ENCODE peak calls at places on chromosomes 16 and 17, in ten cellular contexts. One of them, this sample, is unnamed.

GRCh38 chr17:40451420-40451819 is 8.2 kb downstream of the IGFBP4 start:
- DNase-seq in GM18507: no peak
- DNase-seq in stimulated activated CD4-positive, alpha-beta T cell treated with anti-CD3 and anti-CD28 coated beads, Interleukin-2, amount 100 ng/mL, for 24 hours: no peak
- DNase-seq in head of caudate nucleus: no peak
- DNase-seq in progenitor cell of endocrine pancreas: no peak
- DNase-seq in dermis microvascular lymphatic vessel endothelial cell: no peak
- DNase-seq in HFF-Myc: no peak
- DNase-seq in pancreas: peak
- DNase-seq in NCI-H2029: peak
- DNase-seq in NCI-H1105: no peak
- DNase-seq in this sample: no peak

GRCh38 chr16:30948087-30948955 is 547 bp upstream of the ORAI3 start:
- DNase-seq in GM18507: no peak
- DNase-seq in stimulated activated CD4-positive, alpha-beta T cell treated with anti-CD3 and anti-CD28 coated beads, Interleukin-2, amount 100 ng/mL, for 24 hours: no peak
- DNase-seq in head of caudate nucleus: peak
- DNase-seq in progenitor cell of endocrine pancreas: peak
- DNase-seq in dermis microvascular lymphatic vessel endothelial cell: peak
- DNase-seq in HFF-Myc: peak
- DNase-seq in pancreas: peak
- DNase-seq in NCI-H2029: peak
- DNase-seq in NCI-H1105: peak
- DNase-seq in this sample: peak

GRCh38 chr17:71975998-71976649 is 144.7 kb upstream of the SOX9 start:
- DNase-seq in GM18507: no peak
- DNase-seq in stimulated activated CD4-positive, alpha-beta T cell treated with anti-CD3 and anti-CD28 coated beads, Interleukin-2, amount 100 ng/mL, for 24 hours: no peak
- DNase-seq in head of caudate nucleus: peak
- DNase-seq in progenitor cell of endocrine pancreas: no peak
- DNase-seq in dermis microvascular lymphatic vessel endothelial cell: no peak
- DNase-seq in HFF-Myc: peak
- DNase-seq in pancreas: peak
- DNase-seq in NCI-H2029: no peak
- DNase-seq in NCI-H1105: no peak
- DNase-seq in this sample: peak

GRCh38 chr16:87468550-87468949 is 24.3 kb downstream of the ZCCHC14 start:
- DNase-seq in GM18507: no peak
- DNase-seq in stimulated activated CD4-positive, alpha-beta T cell treated with anti-CD3 and anti-CD28 coated beads, Interleukin-2, amount 100 ng/mL, for 24 hours: no peak
- DNase-seq in head of caudate nucleus: no peak
- DNase-seq in progenitor cell of endocrine pancreas: no peak
- DNase-seq in dermis microvascular lymphatic vessel endothelial cell: no peak
- DNase-seq in HFF-Myc: no peak
- DNase-seq in pancreas: no peak
- DNase-seq in NCI-H2029: no peak
- DNase-seq in NCI-H1105: no peak
- DNase-seq in this sample: no peak

GRCh38 chr16:66660422-66661209 is 35.9 kb downstream of the CMTM4 start:
- DNase-seq in GM18507: no peak
- DNase-seq in stimulated activated CD4-positive, alpha-beta T cell treated with anti-CD3 and anti-CD28 coated beads, Interleukin-2, amount 100 ng/mL, for 24 hours: no peak
- DNase-seq in head of caudate nucleus: peak
- DNase-seq in progenitor cell of endocrine pancreas: no peak
- DNase-seq in dermis microvascular lymphatic vessel endothelial cell: peak
- DNase-seq in HFF-Myc: peak
- DNase-seq in pancreas: no peak
- DNase-seq in NCI-H2029: no peak
- DNase-seq in NCI-H1105: peak
- DNase-seq in this sample: no peak

GRCh38 chr17:41959336-41960095 is 7.1 kb upstream of the CNP start:
- DNase-seq in GM18507: no peak
- DNase-seq in stimulated activated CD4-positive, alpha-beta T cell treated with anti-CD3 and anti-CD28 coated beads, Interleukin-2, amount 100 ng/mL, for 24 hours: no peak
- DNase-seq in head of caudate nucleus: no peak
- DNase-seq in progenitor cell of endocrine pancreas: no peak
- DNase-seq in dermis microvascular lymphatic vessel endothelial cell: peak
- DNase-seq in HFF-Myc: peak
- DNase-seq in pancreas: no peak
- DNase-seq in NCI-H2029: no peak
- DNase-seq in NCI-H1105: no peak
- DNase-seq in this sample: no peak

GRCh38 chr16:70320121-70320520 is 21.1 kb downstream of the DDX19B start:
- DNase-seq in GM18507: no peak
- DNase-seq in stimulated activated CD4-positive, alpha-beta T cell treated with anti-CD3 and anti-CD28 coated beads, Interleukin-2, amount 100 ng/mL, for 24 hours: no peak
- DNase-seq in head of caudate nucleus: no peak
- DNase-seq in progenitor cell of endocrine pancreas: no peak
- DNase-seq in dermis microvascular lymphatic vessel endothelial cell: no peak
- DNase-seq in HFF-Myc: no peak
- DNase-seq in pancreas: no peak
- DNase-seq in NCI-H2029: no peak
- DNase-seq in NCI-H1105: no peak
- DNase-seq in this sample: no peak

GRCh38 chr17:9226794-9227135 is 205.5 kb downstream of the NTN1 start:
- DNase-seq in GM18507: no peak
- DNase-seq in stimulated activated CD4-positive, alpha-beta T cell treated with anti-CD3 and anti-CD28 coated beads, Interleukin-2, amount 100 ng/mL, for 24 hours: no peak
- DNase-seq in head of caudate nucleus: no peak
- DNase-seq in progenitor cell of endocrine pancreas: no peak
- DNase-seq in dermis microvascular lymphatic vessel endothelial cell: no peak
- DNase-seq in HFF-Myc: no peak
- DNase-seq in pancreas: no peak
- DNase-seq in NCI-H2029: no peak
- DNase-seq in NCI-H1105: no peak
- DNase-seq in this sample: no peak

GRCh38 chr16:85307552-85308364 is 195.5 kb upstream of the CIBAR2 start:
- DNase-seq in GM18507: no peak
- DNase-seq in stimulated activated CD4-positive, alpha-beta T cell treated with anti-CD3 and anti-CD28 coated beads, Interleukin-2, amount 100 ng/mL, for 24 hours: no peak
- DNase-seq in head of caudate nucleus: no peak
- DNase-seq in progenitor cell of endocrine pancreas: no peak
- DNase-seq in dermis microvascular lymphatic vessel endothelial cell: no peak
- DNase-seq in HFF-Myc: no peak
- DNase-seq in pancreas: no peak
- DNase-seq in NCI-H2029: no peak
- DNase-seq in NCI-H1105: no peak
- DNase-seq in this sample: no peak

GRCh38 chr16:29700253-29700987 is 21.4 kb downstream of the QPRT start:
- DNase-seq in GM18507: no peak
- DNase-seq in stimulated activated CD4-positive, alpha-beta T cell treated with anti-CD3 and anti-CD28 coated beads, Interleukin-2, amount 100 ng/mL, for 24 hours: peak
- DNase-seq in head of caudate nucleus: peak
- DNase-seq in progenitor cell of endocrine pancreas: peak
- DNase-seq in dermis microvascular lymphatic vessel endothelial cell: peak
- DNase-seq in HFF-Myc: peak
- DNase-seq in pancreas: peak
- DNase-seq in NCI-H2029: peak
- DNase-seq in NCI-H1105: peak
- DNase-seq in this sample: peak

GRCh38 chr17:73482674-73483293 is 161.5 kb downstream of the SDK2 start:
- DNase-seq in GM18507: no peak
- DNase-seq in stimulated activated CD4-positive, alpha-beta T cell treated with anti-CD3 and anti-CD28 coated beads, Interleukin-2, amount 100 ng/mL, for 24 hours: no peak
- DNase-seq in head of caudate nucleus: no peak
- DNase-seq in progenitor cell of endocrine pancreas: no peak
- DNase-seq in dermis microvascular lymphatic vessel endothelial cell: no peak
- DNase-seq in HFF-Myc: no peak
- DNase-seq in pancreas: no peak
- DNase-seq in NCI-H2029: no peak
- DNase-seq in NCI-H1105: no peak
- DNase-seq in this sample: no peak

GRCh38 chr17:74786411-74787097 is 10.4 kb upstream of the NAT9 start:
- DNase-seq in GM18507: no peak
- DNase-seq in stimulated activated CD4-positive, alpha-beta T cell treated with anti-CD3 and anti-CD28 coated beads, Interleukin-2, amount 100 ng/mL, for 24 hours: no peak
- DNase-seq in head of caudate nucleus: no peak
- DNase-seq in progenitor cell of endocrine pancreas: no peak
- DNase-seq in dermis microvascular lymphatic vessel endothelial cell: no peak
- DNase-seq in HFF-Myc: no peak
- DNase-seq in pancreas: no peak
- DNase-seq in NCI-H2029: no peak
- DNase-seq in NCI-H1105: no peak
- DNase-seq in this sample: no peak

GRCh38 chr16:31452631-31453106 is 6.6 kb upstream of the ARMC5 start:
- DNase-seq in GM18507: no peak
- DNase-seq in stimulated activated CD4-positive, alpha-beta T cell treated with anti-CD3 and anti-CD28 coated beads, Interleukin-2, amount 100 ng/mL, for 24 hours: no peak
- DNase-seq in head of caudate nucleus: no peak
- DNase-seq in progenitor cell of endocrine pancreas: no peak
- DNase-seq in dermis microvascular lymphatic vessel endothelial cell: no peak
- DNase-seq in HFF-Myc: peak
- DNase-seq in pancreas: no peak
- DNase-seq in NCI-H2029: no peak
- DNase-seq in NCI-H1105: no peak
- DNase-seq in this sample: no peak

GRCh38 chr16:72247821-72248253 is 75.9 kb upstream of the PMFBP1 start:
- DNase-seq in GM18507: no peak
- DNase-seq in stimulated activated CD4-positive, alpha-beta T cell treated with anti-CD3 and anti-CD28 coated beads, Interleukin-2, amount 100 ng/mL, for 24 hours: no peak
- DNase-seq in head of caudate nucleus: no peak
- DNase-seq in progenitor cell of endocrine pancreas: no peak
- DNase-seq in dermis microvascular lymphatic vessel endothelial cell: no peak
- DNase-seq in HFF-Myc: no peak
- DNase-seq in pancreas: no peak
- DNase-seq in NCI-H2029: no peak
- DNase-seq in NCI-H1105: no peak
- DNase-seq in this sample: no peak

GRCh38 chr17:48608921-48609505 is 1.8 kb downstream of the HOXB7 start:
- DNase-seq in GM18507: no peak
- DNase-seq in stimulated activated CD4-positive, alpha-beta T cell treated with anti-CD3 and anti-CD28 coated beads, Interleukin-2, amount 100 ng/mL, for 24 hours: no peak
- DNase-seq in head of caudate nucleus: no peak
- DNase-seq in progenitor cell of endocrine pancreas: no peak
- DNase-seq in dermis microvascular lymphatic vessel endothelial cell: no peak
- DNase-seq in HFF-Myc: no peak
- DNase-seq in pancreas: no peak
- DNase-seq in NCI-H2029: no peak
- DNase-seq in NCI-H1105: no peak
- DNase-seq in this sample: no peak

This sample was measured in brain pericyte.